ENCODE peak calls at places on chromosomes 11 and 22, in six cellular contexts. N is esophagus squamous epithelium, C is H54, I is NB4, G is GM12892, S is K562. H is an unnamed sample.

GRCh38 chr11:26960265-26960664 is 33.6 kb upstream of the FIBIN start:
- DNase-seq in N (no peak), I (no peak), S (no peak), C (no peak), G (no peak), H (no peak)

GRCh38 chr22:22748297-22748743 is 103.9 kb downstream of the GGTLC2 start:
- DNase-seq in S (peak; percentile 73), I (peak; percentile 55), G (no peak), N (no peak), C (no peak), H (peak; percentile 24)

GRCh38 chr11:74546752-74547151 is 45.6 kb upstream of the POLD3 start:
- DNase-seq in I (no peak), G (no peak), S (no peak), N (no peak), C (no peak), H (no peak)

GRCh38 chr11:94641167-94641761 is 74.1 kb downstream of the PIWIL4 start:
- DNase-seq in S (no peak), I (no peak), N (no peak), G (no peak), C (no peak), H (no peak)

GRCh38 chr11:69497221-69497787 is 15.8 kb downstream of the LINC01488 start:
- DNase-seq in I (peak; percentile 22), S (no peak), N (no peak), C (peak; percentile 97), G (no peak), H (peak; percentile 12)

GRCh38 chr22:19663821-19664325 is 50.4 kb upstream of the SEPTIN5 start:
- DNase-seq in G (no peak), N (no peak), C (no peak), S (peak; percentile 79), I (peak; percentile 94), H (no peak)

GRCh38 chr22:29040385-29041275 is 21.0 kb downstream of the C22orf31 start:
- DNase-seq in S (peak; percentile 45), I (peak; percentile 79), G (no peak), N (no peak), C (peak; percentile 23), H (peak; percentile 89)

GRCh38 chr22:37203354-37204044 is 8.8 kb downstream of the SSTR3 start:
- DNase-seq in I (no peak), S (peak; percentile 50), N (no peak), G (no peak), C (no peak), H (no peak)

GRCh38 chr22:33300165-33300564 is 242.0 kb upstream of the SYN3 start:
- DNase-seq in N (no peak), G (no peak), C (no peak), S (no peak), I (no peak), H (no peak)

GRCh38 chr11:67002297-67002913 is 20.5 kb upstream of the SYT12 start:
- DNase-seq in N (no peak), I (no peak), G (no peak), C (no peak), S (no peak), H (no peak)

GRCh38 chr11:65150513-65151271 is 16.4 kb upstream of the SYVN1 start:
- DNase-seq in C (peak; percentile 87), N (no peak), G (no peak), S (peak; percentile 63), I (peak; percentile 93), H (peak; percentile 85)

GRCh38 chr22:20086101-20086599 is 6.1 kb downstream of the DGCR8 start:
- DNase-seq in C (no peak), I (no peak), N (no peak), S (no peak), G (no peak), H (no peak)

GRCh38 chr22:44786136-44786535 is 33.8 kb downstream of the ARHGAP8 start:
- DNase-seq in G (no peak), S (no peak), I (no peak), N (no peak), C (no peak), H (no peak)

GRCh38 chr11:44574620-44575287 is 9.3 kb downstream of the CD82 start:
- DNase-seq in C (peak; percentile 71), G (no peak), I (peak; percentile 79), N (no peak), S (no peak), H (no peak)

GRCh38 chr11:115503083-115503885 is 931 bp downstream of the CADM1 start:
- DNase-seq in G (peak; percentile 28), C (no peak), I (no peak), N (no peak), S (no peak), H (no peak)

GRCh38 chr22:29390270-29390669 is 1.9 kb upstream of the AP1B1 start:
- DNase-seq in I (no peak), G (no peak), N (no peak), C (no peak), S (no peak), H (no peak)

GRCh38 chr22:48921411-48921903 is 906.2 kb downstream of the BRD1 start:
- DNase-seq in I (no peak), S (no peak), C (no peak), N (no peak), G (no peak), H (no peak)

GRCh38 chr22:50498322-50498861 is 9.1 kb downstream of the LMF2 start:
- DNase-seq in I (peak; percentile 77), N (no peak), C (peak; percentile 62), G (no peak), S (peak; percentile 67), H (peak; percentile 62)

GRCh38 chr11:118211006-118211405 is 13.8 kb downstream of the JAML start:
- DNase-seq in C (no peak), G (no peak), S (no peak), N (no peak), I (no peak), H (no peak)

GRCh38 chr11:16052750-16053149 is 303.6 kb downstream of the SOX6 start:
- DNase-seq in C (no peak), N (no peak), S (no peak), G (no peak), I (no peak), H (no peak)

GRCh38 chr11:123659311-123659710 is 4.9 kb upstream of the SCN3B start:
- DNase-seq in C (no peak), G (no peak), N (no peak), S (no peak), I (no peak), H (no peak)

GRCh38 chr11:123650901-123651300 is 3.5 kb downstream of the SCN3B start:
- DNase-seq in N (no peak), G (no peak), C (no peak), I (no peak), S (no peak), H (no peak)

GRCh38 chr11:123653997-123654565 is 343 bp downstream of the SCN3B start:
- DNase-seq in N (no peak), C (no peak), G (peak; percentile 47), S (peak; percentile 63), I (peak; percentile 47), H (peak; percentile 20)

GRCh38 chr11:123653405-123653996 is 923 bp downstream of the SCN3B start:
- DNase-seq in I (no peak), G (no peak), S (no peak), C (no peak), N (no peak), H (no peak)

GRCh38 chr11:123654566-123655081 is at the start of gene SCN3B:
- DNase-seq in S (peak; percentile 94), N (no peak), C (peak; percentile 30), G (peak; percentile 42), I (peak; percentile 43), H (peak; percentile 46)
- TF ChIP-seq POLR2A in S (no peak), N (no peak), C (no peak), G (no peak), I (no peak), H (no peak)

GRCh38 chr11:78606667-78607066 is 32.0 kb upstream of the NARS2 start:
- DNase-seq in S (no peak), I (no peak), N (no peak), C (no peak), G (no peak), H (no peak)
- TF ChIP-seq POLR2A in S (no peak), I (no peak), N (no peak), C (no peak), G (no peak), H (no peak)

GRCh38 chr11:129894281-129895125 is 875 bp downstream of the NFRKB start:
- DNase-seq in G (peak; percentile 16), C (peak; percentile 12), S (no peak), N (no peak), I (peak; percentile 45), H (peak; percentile 58)

GRCh38 chr11:129896062-129896461 is 684 bp upstream of the NFRKB start:
- DNase-seq in G (no peak), N (no peak), I (peak; percentile 15), C (peak; percentile 5), S (no peak), H (peak; percentile 41)

DNA sequence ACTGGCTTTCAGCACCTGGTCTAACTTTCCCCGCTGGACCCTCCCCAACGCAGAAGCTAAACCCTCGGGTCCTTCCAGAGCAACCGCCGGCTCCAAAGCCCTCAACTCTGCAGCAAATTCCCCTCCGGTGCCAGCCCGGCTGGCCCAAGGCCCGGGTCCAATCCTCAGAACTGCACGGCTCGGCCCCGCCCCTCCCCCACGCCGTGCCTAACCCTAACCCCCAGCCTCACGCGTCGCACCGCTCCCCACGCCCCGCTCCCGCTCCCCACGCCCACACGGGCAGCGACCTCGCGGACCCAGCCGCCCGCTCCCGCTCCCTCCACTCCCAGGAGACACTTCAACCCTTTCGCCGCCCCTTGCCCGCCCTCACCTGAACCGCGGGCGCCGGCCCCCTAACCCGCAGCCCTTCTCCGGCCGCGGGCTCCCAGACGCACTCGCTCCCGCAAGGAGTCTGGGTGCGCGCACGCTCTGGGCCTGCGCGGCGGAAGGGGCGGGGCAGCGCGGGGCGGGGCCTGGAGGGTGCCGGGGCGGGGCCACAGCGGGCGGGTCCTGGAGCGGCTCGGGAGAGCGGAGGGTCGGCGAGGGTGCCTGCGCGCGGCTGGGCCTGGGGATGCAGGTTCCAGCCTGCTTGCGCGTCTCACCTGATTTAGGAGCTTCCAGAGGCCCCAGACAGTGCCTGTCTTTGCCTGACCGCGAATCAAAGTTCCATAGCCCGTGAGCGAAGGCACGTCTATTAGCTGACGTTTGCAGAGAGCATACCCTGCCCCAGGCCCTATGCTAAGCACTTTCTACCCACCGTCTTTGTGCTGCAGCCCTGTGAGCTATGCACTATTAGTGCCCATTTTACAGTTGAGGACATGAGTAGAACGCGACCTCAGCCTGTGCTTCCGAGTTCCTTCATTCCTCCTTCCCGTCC is at the start of gene NFRKB:
- DNase-seq in C (peak; percentile 69), I (peak; percentile 86), S (peak; percentile 98), N (peak; percentile 18), G (peak; percentile 96), H (peak; percentile 88)
- TF ChIP-seq POLR2A in C (peak; percentile 69), I (peak; percentile 92), S (peak; percentile 84), N (peak; percentile 20), G (peak; percentile 57), H (peak; percentile 27)

DNA sequence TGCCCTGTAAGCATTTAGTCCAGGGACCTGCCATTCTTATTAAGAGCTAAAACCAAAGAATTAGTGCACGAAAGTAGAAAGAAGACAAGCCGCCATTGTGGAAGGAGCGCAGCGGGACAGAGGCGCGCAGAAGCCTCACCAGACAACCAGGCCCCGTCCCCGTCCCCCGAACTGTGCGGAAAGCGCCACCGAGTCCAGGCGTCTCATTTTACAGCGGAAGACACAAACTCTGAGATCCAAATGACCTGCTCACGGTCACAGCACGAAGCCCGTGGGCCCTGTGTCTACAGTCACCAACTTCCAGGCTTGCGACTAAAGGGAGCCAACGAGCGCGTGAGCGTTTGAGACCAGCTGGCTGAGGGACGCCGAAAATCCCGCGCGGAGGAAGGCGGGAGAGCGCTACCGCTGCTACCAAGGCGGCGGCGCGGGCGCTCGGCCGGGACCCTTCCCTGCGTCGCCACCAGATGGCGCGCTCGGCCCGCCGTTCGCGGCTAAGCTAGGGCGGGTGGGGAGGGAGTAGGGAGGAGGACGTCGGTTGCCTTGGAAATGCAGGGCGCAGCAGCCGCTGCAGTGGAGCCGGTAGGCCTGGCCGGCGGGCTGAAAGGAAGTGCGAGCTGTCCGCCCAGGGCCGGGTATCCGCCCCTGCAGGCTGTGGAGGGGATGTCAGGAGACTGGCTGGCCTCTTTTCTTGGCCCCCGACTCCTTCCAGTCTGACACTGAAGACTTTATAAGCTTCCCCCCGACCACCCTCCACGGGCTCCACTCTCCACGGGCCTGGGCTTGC is 434 bp upstream of the CCDC83 start:
- DNase-seq in S (peak; percentile 91), C (peak; percentile 98), I (peak; percentile 97), G (peak; percentile 88), N (peak; percentile 55), H (peak; percentile 94)
- TF ChIP-seq POLR2A in S (peak; percentile 76), C (peak; percentile 59), I (peak; percentile 19), G (peak; percentile 62), N (no peak), H (peak; percentile 66)